ENCODE peak calls at places on chromosomes 2 and 18, in nine cellular contexts. Q is ecto neural progenitor cell, A is ACHN, P is breast epithelium, G is pancreas, Z is foreskin fibroblast, M is left ventricle myocardium inferior, B is EH, W is DMS53. J is an unnamed sample.

GRCh38 chr2:28394331-28394877 is 1.7 kb downstream of the FOSL2 start:
- DNase-seq in Q (peak), A (peak), P (peak), G (peak), Z (peak), M (peak), B (peak), W (peak), J (peak)

GRCh38 chr2:74507926-74508520 is 528 bp upstream of the PCGF1 start:
- DNase-seq in Q (no peak), A (peak), P (no peak), G (peak), Z (peak), M (no peak), B (peak), W (peak), J (peak)

GRCh38 chr2:167212054-167212648 is 323.9 kb downstream of the XIRP2 start:
- DNase-seq in Q (no peak), A (peak), P (no peak), G (no peak), Z (peak), M (no peak), B (peak), W (peak), J (peak)

GRCh38 chr2:157182834-157183396 is 74.6 kb upstream of the GALNT5 start:
- DNase-seq in Q (no peak), A (no peak), P (no peak), G (no peak), Z (peak), M (no peak), B (peak), W (peak), J (no peak)

GRCh38 chr18:47283476-47283875 is 32.0 kb upstream of the SKOR2 start:
- DNase-seq in Q (no peak), A (peak), P (no peak), G (no peak), Z (no peak), M (no peak), B (peak), W (peak), J (peak)

GRCh38 chr2:232483296-232483922 is 4.2 kb downstream of the ECEL1 start:
- DNase-seq in Q (no peak), A (no peak), P (peak), G (peak), Z (no peak), M (peak), B (no peak), W (no peak), J (no peak)

GRCh38 chr18:58526425-58527115 is 102.3 kb downstream of the ALPK2 start:
- DNase-seq in Q (no peak), A (peak), P (no peak), G (no peak), Z (no peak), M (no peak), B (no peak), W (no peak), J (no peak)

GRCh38 chr2:96333708-96334107 is 1.9 kb upstream of the NCAPH start:
- DNase-seq in Q (no peak), A (no peak), P (no peak), G (no peak), Z (no peak), M (no peak), B (no peak), W (no peak), J (no peak)

GRCh38 chr2:216341151-216341550 is 31.1 kb downstream of the MARCHF4 start:
- DNase-seq in Q (no peak), A (no peak), P (no peak), G (no peak), Z (peak), M (peak), B (peak), W (no peak), J (peak)

GRCh38 chr2:29273004-29273703 is 157.9 kb downstream of the CLIP4 start:
- DNase-seq in Q (no peak), A (no peak), P (no peak), G (no peak), Z (no peak), M (no peak), B (no peak), W (no peak), J (peak)

GRCh38 chr18:23143871-23144270 is 8.6 kb downstream of the CABLES1 start:
- DNase-seq in Q (no peak), A (no peak), P (no peak), G (peak), Z (no peak), M (no peak), B (no peak), W (no peak), J (peak)

GRCh38 chr2:81839780-81840179 is 1535.2 kb upstream of the LRRTM1 start:
- DNase-seq in Q (no peak), A (no peak), P (no peak), G (no peak), Z (no peak), M (no peak), B (no peak), W (no peak), J (no peak)

GRCh38 chr2:10161961-10162441 is 39.5 kb downstream of the RRM2 start:
- DNase-seq in Q (no peak), A (no peak), P (no peak), G (no peak), Z (no peak), M (no peak), B (no peak), W (no peak), J (peak)

GRCh38 chr2:191366199-191366598 is 121.0 kb downstream of the MYO1B start:
- DNase-seq in Q (no peak), A (no peak), P (no peak), G (no peak), Z (peak), M (no peak), B (peak), W (no peak), J (no peak)

J was measured in NCI-H69.